ENCODE peak calls at places on chromosomes 4 and X, in five cellular contexts. One of them, this sample, is unnamed.
A peak's percentile ranks its signal among the peaks of the same experiment; 100 is the strongest.

GRCh38 chr4:12500409-12500808 is 983.7 kb downstream of the RAB28 start:
- DNase-seq in GM23248: no peak
- DNase-seq in CD8-positive, alpha-beta T cell: no peak
- DNase-seq in cardiac fibroblast: no peak
- DNase-seq in pancreas: no peak
- DNase-seq in this sample: no peak

GRCh38 chr4:37522996-37523395 is 163.2 kb downstream of the RELL1 start:
- DNase-seq in cardiac fibroblast: peak; percentile 2
- DNase-seq in pancreas: no peak
- DNase-seq in GM23248: peak; percentile 5
- DNase-seq in CD8-positive, alpha-beta T cell: no peak
- DNase-seq in this sample: no peak

GRCh38 chr4:170868191-170868590 is 778.4 kb upstream of the AADAT start:
- DNase-seq in CD8-positive, alpha-beta T cell: no peak
- DNase-seq in pancreas: no peak
- DNase-seq in GM23248: no peak
- DNase-seq in cardiac fibroblast: no peak
- DNase-seq in this sample: no peak

GRCh38 chrX:136055651-136056221 is 70.5 kb downstream of the SLC9A6 start:
- DNase-seq in pancreas: no peak
- DNase-seq in GM23248: peak; percentile 86
- DNase-seq in cardiac fibroblast: peak; percentile 82
- DNase-seq in CD8-positive, alpha-beta T cell: no peak
- DNase-seq in this sample: no peak

GRCh38 chr4:104507112-104507511 is 12.4 kb upstream of the CXXC4 start:
- DNase-seq in pancreas: no peak
- DNase-seq in cardiac fibroblast: no peak
- DNase-seq in GM23248: no peak
- DNase-seq in CD8-positive, alpha-beta T cell: no peak
- DNase-seq in this sample: no peak

GRCh38 chr4:107666134-107666533 is 53.9 kb downstream of the PAPSS1 start:
- DNase-seq in GM23248: peak; percentile 65
- DNase-seq in pancreas: no peak
- DNase-seq in CD8-positive, alpha-beta T cell: no peak
- DNase-seq in cardiac fibroblast: peak; percentile 59
- DNase-seq in this sample: peak; percentile 8

GRCh38 chr4:94665500-94666398 is 92.0 kb upstream of the BMPR1B start:
- DNase-seq in CD8-positive, alpha-beta T cell: no peak
- DNase-seq in GM23248: no peak
- DNase-seq in pancreas: no peak
- DNase-seq in cardiac fibroblast: no peak
- DNase-seq in this sample: no peak

GRCh38 chr4:75146223-75146622 is 213.3 kb downstream of the PARM1 start:
- DNase-seq in pancreas: no peak
- DNase-seq in CD8-positive, alpha-beta T cell: no peak
- DNase-seq in GM23248: no peak
- DNase-seq in cardiac fibroblast: no peak
- DNase-seq in this sample: no peak

GRCh38 chr4:107215222-107215621 is 179.1 kb upstream of the DKK2 start:
- DNase-seq in cardiac fibroblast: no peak
- DNase-seq in pancreas: no peak
- DNase-seq in GM23248: no peak
- DNase-seq in CD8-positive, alpha-beta T cell: no peak
- DNase-seq in this sample: no peak

GRCh38 chr4:23368081-23368697 is 521.7 kb downstream of the PPARGC1A start:
- DNase-seq in CD8-positive, alpha-beta T cell: no peak
- DNase-seq in cardiac fibroblast: no peak
- DNase-seq in pancreas: no peak
- DNase-seq in GM23248: no peak
- DNase-seq in this sample: no peak

GRCh38 chr4:5137927-5138326 is 86.6 kb downstream of the STK32B start:
- DNase-seq in GM23248: peak; percentile 11
- DNase-seq in CD8-positive, alpha-beta T cell: no peak
- DNase-seq in pancreas: no peak
- DNase-seq in cardiac fibroblast: no peak
- DNase-seq in this sample: no peak

GRCh38 chrX:119693032-119693995 is at the start of gene SEPTIN6:
- DNase-seq in cardiac fibroblast: peak; percentile 75
- DNase-seq in GM23248: peak; percentile 72
- DNase-seq in CD8-positive, alpha-beta T cell: peak; percentile 88
- DNase-seq in pancreas: peak; percentile 76
- DNase-seq in this sample: peak; percentile 90

GRCh38 chrX:119696251-119696890 is 3.4 kb upstream of the SEPTIN6 start:
- DNase-seq in GM23248: no peak
- DNase-seq in CD8-positive, alpha-beta T cell: no peak
- DNase-seq in pancreas: no peak
- DNase-seq in cardiac fibroblast: no peak
- DNase-seq in this sample: peak; percentile 70

GRCh38 chrX:119693996-119694451 is 1.1 kb upstream of the SEPTIN6 start:
- DNase-seq in pancreas: no peak
- DNase-seq in cardiac fibroblast: no peak
- DNase-seq in GM23248: no peak
- DNase-seq in CD8-positive, alpha-beta T cell: no peak
- DNase-seq in this sample: no peak

GRCh38 chrX:119695535-119696050 is 2.6 kb upstream of the SEPTIN6 start:
- DNase-seq in CD8-positive, alpha-beta T cell: no peak
- DNase-seq in pancreas: no peak
- DNase-seq in cardiac fibroblast: no peak
- DNase-seq in GM23248: no peak
- DNase-seq in this sample: peak; percentile 79

DNA sequence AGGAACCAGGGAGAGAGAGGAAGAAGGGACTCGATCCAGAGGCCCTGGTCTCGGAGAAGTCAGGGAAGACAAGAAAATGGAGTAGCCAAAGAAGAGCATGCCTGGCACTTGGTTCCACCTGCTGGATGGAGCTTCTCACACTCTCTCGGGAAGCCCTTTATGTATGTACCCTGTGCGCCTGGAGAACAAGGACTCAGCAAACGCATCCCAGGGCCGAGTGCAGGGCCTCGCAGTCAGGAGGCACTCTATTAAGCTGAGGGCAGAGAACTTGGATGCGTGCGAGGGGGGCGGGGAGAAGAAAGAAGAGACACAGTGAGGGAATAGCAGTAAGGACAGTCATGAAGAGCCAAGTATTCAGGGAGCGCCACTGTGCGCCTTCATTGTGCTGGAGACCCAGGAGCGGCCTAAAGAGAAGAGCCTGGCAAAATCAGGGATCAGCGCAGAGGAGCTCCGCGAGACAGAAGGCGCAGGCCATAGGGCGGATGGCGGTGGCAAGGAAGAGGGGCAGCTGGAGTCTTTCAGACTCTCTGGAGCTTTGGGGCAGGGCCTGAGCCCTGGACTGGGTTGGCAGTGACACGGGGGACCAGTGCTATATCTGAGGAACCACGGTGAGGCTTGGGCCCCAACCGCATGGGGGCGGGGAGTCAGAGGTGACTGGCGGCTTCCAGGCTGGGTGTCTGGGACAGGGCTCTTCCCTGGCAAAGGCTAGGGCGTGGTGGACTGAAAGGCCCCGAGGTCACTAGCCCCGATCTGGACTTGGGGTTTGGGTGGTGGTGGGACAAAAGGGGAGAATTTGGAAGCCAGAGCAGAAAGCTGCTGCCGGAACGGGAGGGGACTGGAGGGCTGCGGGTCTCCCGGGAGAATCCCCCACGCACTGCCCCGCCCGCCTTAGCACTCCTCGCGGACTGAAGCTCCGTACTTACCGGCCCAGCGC is 1.9 kb upstream of the SEPTIN6 start:
- DNase-seq in cardiac fibroblast: no peak
- DNase-seq in CD8-positive, alpha-beta T cell: no peak
- DNase-seq in GM23248: no peak
- DNase-seq in pancreas: no peak
- DNase-seq in this sample: peak; percentile 57
- H3K4me3 ChIP-seq in cardiac fibroblast: no peak overlapping the region
- H3K4me3 ChIP-seq in CD8-positive, alpha-beta T cell: no peak overlapping the region
- H3K4me3 ChIP-seq in GM23248: no peak overlapping the region
- H3K4me3 ChIP-seq in pancreas: no peak overlapping the region
- H3K4me3 ChIP-seq in this sample: peak overlapping the region; percentile 94

DNA sequence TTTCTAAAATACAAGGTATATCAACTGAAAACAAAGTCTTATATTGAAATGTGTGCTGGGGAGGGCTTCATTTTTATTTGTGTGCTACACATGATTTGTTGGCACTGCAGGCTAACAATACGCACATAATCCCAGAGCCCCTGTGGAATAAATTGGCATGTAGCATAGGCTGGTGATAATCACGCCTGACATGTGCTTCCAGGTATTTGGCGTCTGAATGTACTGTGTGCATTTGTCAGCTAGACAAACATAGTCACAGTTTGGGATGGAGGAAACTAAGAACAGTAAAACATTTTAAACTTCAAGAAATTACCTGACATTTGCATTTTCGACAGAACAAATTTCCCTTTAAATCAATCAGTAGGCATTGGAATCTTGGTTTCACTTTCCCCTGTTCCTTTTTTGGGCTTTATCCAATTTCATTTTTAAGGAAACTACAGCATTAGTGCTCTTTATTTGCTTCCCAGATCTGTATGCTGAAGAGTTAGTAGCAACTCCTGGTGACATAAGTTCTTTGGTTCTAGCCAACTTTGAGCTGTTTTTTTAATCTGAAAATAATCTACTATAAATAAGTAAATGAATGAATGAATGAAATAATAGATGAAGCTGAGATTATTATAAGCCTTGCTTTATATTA is 472.3 kb downstream of the PDHA2 start:
- DNase-seq in cardiac fibroblast: peak; percentile 3
- DNase-seq in GM23248: no peak
- DNase-seq in pancreas: no peak
- DNase-seq in CD8-positive, alpha-beta T cell: no peak
- DNase-seq in this sample: no peak
- H3K4me3 ChIP-seq in cardiac fibroblast: no peak overlapping the region
- H3K4me3 ChIP-seq in GM23248: no peak overlapping the region
- H3K4me3 ChIP-seq in pancreas: no peak overlapping the region
- H3K4me3 ChIP-seq in CD8-positive, alpha-beta T cell: no peak overlapping the region
- H3K4me3 ChIP-seq in this sample: no peak overlapping the region

GRCh38 chrX:155774387-155774786 is 106.8 kb upstream of the VAMP7 start:
- DNase-seq in GM23248: no peak
- DNase-seq in CD8-positive, alpha-beta T cell: no peak
- DNase-seq in pancreas: no peak
- DNase-seq in cardiac fibroblast: no peak
- DNase-seq in this sample: no peak

GRCh38 chrX:155779831-155780230 is 101.3 kb upstream of the VAMP7 start:
- DNase-seq in pancreas: no peak
- DNase-seq in cardiac fibroblast: no peak
- DNase-seq in CD8-positive, alpha-beta T cell: no peak
- DNase-seq in GM23248: no peak
- DNase-seq in this sample: no peak

DNA sequence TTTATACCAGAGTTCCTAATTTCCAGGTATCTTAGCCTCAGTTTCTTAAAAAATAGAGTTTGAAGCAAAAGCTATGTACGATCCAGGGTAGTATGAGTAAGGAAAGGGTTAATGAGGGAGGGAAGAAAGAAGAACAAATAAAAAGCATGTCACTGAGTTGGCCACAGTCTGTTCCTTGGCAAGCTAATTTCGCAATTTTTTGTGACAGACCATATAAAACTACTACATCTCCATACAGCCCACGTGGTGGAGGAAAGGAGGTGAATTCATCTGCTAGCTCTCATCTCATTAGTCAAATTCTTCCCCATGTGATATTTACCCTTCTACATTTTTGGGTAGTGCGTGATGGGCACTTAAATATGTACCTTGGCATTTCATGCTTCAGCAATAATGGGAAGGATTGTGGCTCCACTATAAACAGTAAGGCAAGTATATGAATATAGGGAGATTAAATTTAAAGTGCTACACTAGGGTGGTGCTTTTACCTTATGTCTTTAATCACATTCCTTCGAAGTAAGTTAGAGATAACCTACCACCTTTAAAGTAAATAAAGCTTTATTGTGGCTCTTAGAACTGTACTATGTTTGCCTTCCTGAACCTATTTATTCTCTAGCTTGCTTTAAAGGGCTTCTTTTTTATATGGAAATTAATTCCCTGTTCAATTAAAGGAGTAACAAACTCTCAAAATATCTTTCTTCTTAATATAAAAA is 102.1 kb upstream of the VAMP7 start:
- DNase-seq in GM23248: no peak
- DNase-seq in CD8-positive, alpha-beta T cell: no peak
- DNase-seq in pancreas: no peak
- DNase-seq in cardiac fibroblast: no peak
- DNase-seq in this sample: no peak
- H3K4me3 ChIP-seq in GM23248: no peak overlapping the region
- H3K4me3 ChIP-seq in CD8-positive, alpha-beta T cell: no peak overlapping the region
- H3K4me3 ChIP-seq in pancreas: no peak overlapping the region
- H3K4me3 ChIP-seq in cardiac fibroblast: no peak overlapping the region
- H3K4me3 ChIP-seq in this sample: no peak overlapping the region

DNA sequence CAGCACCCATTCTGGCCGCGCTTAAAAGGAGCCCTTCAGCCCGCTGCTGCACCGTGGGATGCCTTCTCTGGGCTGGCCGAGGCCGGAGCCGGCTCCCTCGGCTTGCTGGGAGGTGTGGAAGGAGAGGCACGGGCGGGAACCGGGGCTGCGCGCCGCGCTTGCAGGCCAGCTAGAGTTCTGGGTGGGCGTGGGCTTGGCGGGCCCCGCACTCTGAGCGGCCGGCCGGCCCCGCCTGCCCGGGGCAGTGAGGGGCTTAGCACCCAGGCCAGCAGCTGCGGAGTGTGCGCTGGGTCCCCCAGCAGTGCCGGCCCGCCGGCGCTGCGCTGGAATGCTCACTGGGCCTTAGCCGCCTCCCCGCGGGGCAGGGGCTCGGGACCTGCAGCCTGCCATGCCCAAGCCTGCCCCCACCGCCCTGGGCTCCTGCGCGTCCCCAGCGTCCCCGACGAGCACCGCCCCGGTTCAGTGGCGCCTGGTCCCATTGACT is 111.4 kb downstream of the PCDH18 start:
- DNase-seq in GM23248: no peak
- DNase-seq in cardiac fibroblast: no peak
- DNase-seq in CD8-positive, alpha-beta T cell: no peak
- DNase-seq in pancreas: peak; percentile 54
- DNase-seq in this sample: no peak
- H3K4me3 ChIP-seq in GM23248: no peak overlapping the region
- H3K4me3 ChIP-seq in cardiac fibroblast: no peak overlapping the region
- H3K4me3 ChIP-seq in CD8-positive, alpha-beta T cell: no peak overlapping the region
- H3K4me3 ChIP-seq in pancreas: no peak overlapping the region
- H3K4me3 ChIP-seq in this sample: no peak overlapping the region

DNA sequence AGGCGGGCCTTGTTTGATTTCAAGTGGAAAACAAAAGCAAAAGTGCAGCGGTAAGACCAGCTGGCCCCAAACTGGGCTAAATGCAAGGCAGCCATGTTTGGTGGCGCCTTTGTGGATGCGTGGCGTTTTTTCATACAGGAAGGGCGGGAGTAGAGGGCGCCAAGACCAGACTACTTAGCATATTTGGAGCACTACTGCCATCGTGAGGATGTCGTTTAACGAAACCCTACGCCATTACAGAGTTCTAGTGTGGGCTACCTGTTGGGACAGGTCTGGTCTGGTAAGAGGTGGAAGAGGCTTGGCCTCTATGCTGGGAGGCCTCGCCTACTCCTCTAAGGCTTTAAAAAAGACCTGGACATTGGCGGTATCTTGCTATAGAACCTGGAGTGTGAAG is 230.7 kb upstream of the STK26 start:
- DNase-seq in CD8-positive, alpha-beta T cell: no peak
- DNase-seq in GM23248: no peak
- DNase-seq in cardiac fibroblast: no peak
- DNase-seq in pancreas: peak; percentile 77
- DNase-seq in this sample: no peak
- H3K4me3 ChIP-seq in CD8-positive, alpha-beta T cell: no peak overlapping the region
- H3K4me3 ChIP-seq in GM23248: no peak overlapping the region
- H3K4me3 ChIP-seq in cardiac fibroblast: no peak overlapping the region
- H3K4me3 ChIP-seq in pancreas: peak overlapping the region; percentile 4
- H3K4me3 ChIP-seq in this sample: no peak overlapping the region

This sample was measured in OCI-LY7.